ENCODE peak calls at places on chromosomes 1 and 21, in four cellular contexts. Y is AG08396, B is renal cortical epithelial cell, I is NCI-H460. A is an unnamed sample.

GRCh38 chr1:206455681-206456344 is 14.5 kb upstream of the IKBKE start:
- DNase-seq in Y (no peak), B (peak; percentile 77), I (no peak), A (no peak)

GRCh38 chr1:22414244-22414751 is 37.4 kb upstream of the ZBTB40 start:
- DNase-seq in B (no peak), I (peak; percentile 73), Y (peak; percentile 29), A (no peak)

GRCh38 chr1:45187735-45188134 is 18.7 kb downstream of the ZSWIM5 start:
- DNase-seq in B (no peak), I (no peak), Y (no peak), A (no peak)

GRCh38 chr1:79055856-79056255 is 49.3 kb upstream of the ADGRL4 start:
- DNase-seq in I (no peak), Y (no peak), B (no peak), A (no peak)

GRCh38 chr1:55244476-55245109 is 29.4 kb upstream of the USP24 start:
- DNase-seq in B (peak; percentile 70), Y (no peak), I (no peak), A (no peak)

GRCh38 chr1:212712451-212713303 is 13.0 kb upstream of the BATF3 start:
- DNase-seq in Y (peak; percentile 53), B (no peak), I (no peak), A (no peak)

GRCh38 chr1:46466477-46467182 is 23.0 kb upstream of the DMBX1 start:
- DNase-seq in Y (peak; percentile 53), I (no peak), B (no peak), A (no peak)

GRCh38 chr1:223143760-223144248 is 756 bp upstream of the TLR5 start:
- DNase-seq in B (no peak), I (no peak), Y (no peak), A (no peak)

GRCh38 chr21:42839271-42840231 is 39.8 kb downstream of the WDR4 start:
- DNase-seq in I (no peak), Y (no peak), B (no peak), A (no peak)

GRCh38 chr1:145878724-145879123 is 6.9 kb downstream of the ANKRD35 start:
- DNase-seq in B (no peak), Y (no peak), I (no peak), A (no peak)

GRCh38 chr1:10906866-10907519 is 105.5 kb upstream of the TARDBP start:
- DNase-seq in B (no peak), I (no peak), Y (no peak), A (no peak)

GRCh38 chr1:30787856-30788495 is 30.4 kb upstream of the LAPTM5 start:
- DNase-seq in B (no peak), I (no peak), Y (no peak), A (no peak)

GRCh38 chr1:75203415-75204277 is 69.5 kb downstream of the LHX8 start:
- DNase-seq in B (peak; percentile 65), I (peak; percentile 41), Y (peak; percentile 26), A (no peak)

GRCh38 chr1:228340686-228341449 is 65.8 kb downstream of the TRIM11 start:
- DNase-seq in B (no peak), I (no peak), Y (no peak), A (no peak)

GRCh38 chr1:165369255-165369848 is 12.8 kb upstream of the LMX1A start:
- DNase-seq in Y (peak; percentile 79), B (peak; percentile 11), I (peak; percentile 48), A (peak; percentile 29)

GRCh38 chr1:29218223-29218622 is 12.5 kb downstream of the MECR start:
- DNase-seq in Y (no peak), B (peak; percentile 34), I (no peak), A (no peak)

GRCh38 chr1:159239551-159240220 is 35.0 kb downstream of the ACKR1 start:
- DNase-seq in I (no peak), B (no peak), Y (no peak), A (no peak)

GRCh38 chr1:167105150-167105840 is 11.4 kb downstream of the STYXL2 start:
- DNase-seq in I (no peak), B (peak; percentile 38), Y (no peak), A (no peak)

GRCh38 chr1:160362168-160362941 is 4.5 kb upstream of the NHLH1 start:
- DNase-seq in I (peak; percentile 36), B (no peak), Y (no peak), A (no peak)

GRCh38 chr1:108512239-108513071 is 47.4 kb upstream of the EEIG2 start:
- DNase-seq in I (peak; percentile 38), B (peak; percentile 33), Y (peak; percentile 43), A (no peak)

GRCh38 chr1:22804333-22804906 is 93.8 kb downstream of the EPHB2 start:
- DNase-seq in I (no peak), Y (no peak), B (no peak), A (no peak)